ENCODE peak calls at places on chromosomes 11 and 22, in nine cellular contexts. C, E, G, Y, I, A, W, X and D are unnamed samples.

GRCh38 chr11:109641549-109641948 is 219.6 kb downstream of the C11orf87 start:
- DNase-seq in C (peak; percentile 1), E (no peak), G (peak; percentile 32), Y (no peak), I (no peak), A (peak; percentile 1), W (peak; percentile 82), X (no peak), D (no peak)

GRCh38 chr11:26297179-26297970 is 34.6 kb upstream of the ANO3 start:
- DNase-seq in C (peak; percentile 39), E (no peak), G (peak; percentile 64), Y (no peak), I (peak; percentile 29), A (peak; percentile 91), W (peak; percentile 61), X (peak; percentile 22), D (peak; percentile 43)

GRCh38 chr22:44338906-44339305 is 26.2 kb upstream of the SHISAL1 start:
- DNase-seq in C (no peak), E (peak; percentile 79), G (no peak), Y (no peak), I (no peak), A (no peak), W (no peak), X (no peak), D (no peak)

GRCh38 chr11:130549393-130549999 is 101.1 kb downstream of the ADAMTS15 start:
- DNase-seq in C (no peak), E (no peak), G (no peak), Y (no peak), I (no peak), A (peak; percentile 59), W (no peak), X (no peak), D (no peak)

GRCh38 chr11:134119094-134119493 is 50.2 kb downstream of the JAM3 start:
- DNase-seq in C (peak; percentile 67), E (no peak), G (no peak), Y (no peak), I (no peak), A (peak; percentile 71), W (no peak), X (no peak), D (no peak)

GRCh38 chr22:41123151-41123550 is 30.8 kb downstream of the EP300 start:
- DNase-seq in C (no peak), E (no peak), G (no peak), Y (no peak), I (no peak), A (no peak), W (no peak), X (no peak), D (no peak)

GRCh38 chr22:50626314-50626855 is 1.6 kb downstream of the ARSA start:
- DNase-seq in C (no peak), E (peak; percentile 24), G (no peak), Y (no peak), I (no peak), A (no peak), W (no peak), X (no peak), D (no peak)

GRCh38 chr11:67264260-67264659 is 2.0 kb upstream of the GRK2 start:
- DNase-seq in C (no peak), E (no peak), G (no peak), Y (no peak), I (no peak), A (no peak), W (no peak), X (no peak), D (no peak)

GRCh38 chr11:13261600-13262061 is 16.0 kb upstream of the BMAL1 start:
- DNase-seq in C (peak; percentile 26), E (no peak), G (no peak), Y (no peak), I (no peak), A (peak; percentile 80), W (no peak), X (peak; percentile 47), D (peak; percentile 88)

GRCh38 chr11:118634435-118635236 is 27.2 kb downstream of the PHLDB1 start:
- DNase-seq in C (no peak), E (peak; percentile 90), G (no peak), Y (no peak), I (peak; percentile 92), A (peak; percentile 78), W (peak; percentile 90), X (no peak), D (no peak)

GRCh38 chr11:67405688-67406339 is 1.9 kb downstream of the TBC1D10C start:
- DNase-seq in C (no peak), E (no peak), G (no peak), Y (no peak), I (no peak), A (no peak), W (no peak), X (no peak), D (no peak)

GRCh38 chr11:116678887-116679286 is 93.9 kb downstream of the BUD13 start:
- DNase-seq in C (no peak), E (no peak), G (no peak), Y (no peak), I (no peak), A (no peak), W (no peak), X (no peak), D (no peak)

GRCh38 chr11:124623861-124624525 is 1.3 kb downstream of the TBRG1 start:
- DNase-seq in C (no peak), E (no peak), G (no peak), Y (no peak), I (no peak), A (peak; percentile 17), W (no peak), X (no peak), D (no peak)

GRCh38 chr11:62787005-62787759 is at the start of gene TMEM179B:
- DNase-seq in C (peak; percentile 93), E (peak; percentile 100), G (peak; percentile 98), Y (peak; percentile 95), I (peak; percentile 99), A (peak; percentile 97), W (peak; percentile 100), X (peak; percentile 99), D (peak; percentile 69)
- TF ChIP-seq CTCF in C (peak; percentile 70), E (no peak), G (peak; percentile 78), Y (peak; percentile 80), I (peak; percentile 90), A (peak; percentile 58), W (peak; percentile 67), X (no peak), D (peak; percentile 63)

GRCh38 chr22:42645938-42646568 is 3.1 kb downstream of the CYB5R3 start:
- DNase-seq in C (no peak), E (peak; percentile 70), G (no peak), Y (no peak), I (no peak), A (no peak), W (no peak), X (no peak), D (no peak)

GRCh38 chr22:42645341-42645937 is 3.8 kb downstream of the CYB5R3 start:
- DNase-seq in C (no peak), E (peak; percentile 44), G (no peak), Y (no peak), I (no peak), A (no peak), W (no peak), X (no peak), D (no peak)

GRCh38 chr22:42648368-42649260 is 578 bp downstream of the CYB5R3 start:
- DNase-seq in C (no peak), E (peak; percentile 79), G (peak; percentile 62), Y (peak; percentile 64), I (peak; percentile 56), A (peak; percentile 38), W (no peak), X (peak; percentile 38), D (no peak)

GRCh38 chr22:42648017-42648367 is 1.2 kb downstream of the CYB5R3 start:
- DNase-seq in C (no peak), E (no peak), G (no peak), Y (no peak), I (no peak), A (no peak), W (no peak), X (no peak), D (no peak)

GRCh38 chr22:42646569-42647525 is 2.3 kb downstream of the CYB5R3 start:
- DNase-seq in C (no peak), E (peak; percentile 91), G (no peak), Y (no peak), I (peak; percentile 79), A (no peak), W (peak; percentile 49), X (peak; percentile 58), D (no peak)
- H3K4me3 ChIP-seq in C (no peak overlapping the region), E (peak overlapping the region; percentile 32), G (no peak overlapping the region), Y (no peak overlapping the region), I (no peak overlapping the region), A (no peak overlapping the region), W (no peak overlapping the region), X (no peak overlapping the region), D (peak overlapping the region; percentile 37)

GRCh38 chr22:28952857-28953256 is 69.5 kb downstream of the ZNRF3 start:
- DNase-seq in C (peak; percentile 37), E (no peak), G (no peak), Y (no peak), I (no peak), A (peak; percentile 44), W (no peak), X (no peak), D (no peak)

GRCh38 chr22:28951530-28951929 is 68.2 kb downstream of the ZNRF3 start:
- DNase-seq in C (no peak), E (no peak), G (no peak), Y (no peak), I (no peak), A (no peak), W (no peak), X (no peak), D (no peak)

GRCh38 chr22:28953399-28953798 is 70.0 kb downstream of the ZNRF3 start:
- DNase-seq in C (no peak), E (no peak), G (no peak), Y (no peak), I (no peak), A (no peak), W (no peak), X (no peak), D (no peak)

GRCh38 chr22:28950567-28951411 is 67.4 kb downstream of the ZNRF3 start:
- DNase-seq in C (no peak), E (no peak), G (no peak), Y (no peak), I (no peak), A (no peak), W (no peak), X (no peak), D (no peak)

DNA sequence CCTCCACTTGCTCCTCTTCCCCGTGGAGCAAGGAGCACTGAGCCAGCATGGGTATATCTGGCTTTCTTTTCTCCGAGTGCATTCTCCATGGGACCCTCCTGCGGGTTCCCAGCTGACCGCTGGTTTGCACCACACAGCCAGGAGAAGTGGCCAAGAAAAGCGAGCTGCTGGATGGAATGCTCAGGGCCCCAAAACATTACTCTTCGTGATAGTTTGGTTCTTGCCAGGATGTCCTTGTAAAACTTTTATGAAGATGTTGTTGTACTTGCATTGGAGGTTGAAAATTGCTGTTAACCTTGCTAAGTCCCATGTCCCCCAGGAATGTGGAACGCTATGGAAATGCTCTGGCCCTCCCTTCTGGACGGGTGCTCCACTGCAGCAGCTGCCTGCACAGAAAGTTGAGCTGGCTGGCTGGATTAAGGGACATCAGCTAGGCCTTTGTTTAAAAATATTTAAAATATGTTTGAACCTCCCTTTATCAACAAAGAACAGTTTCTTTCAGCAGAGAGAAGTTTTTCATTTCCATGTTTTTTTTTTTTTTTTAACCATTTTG is 68.7 kb downstream of the ZNRF3 start:
- DNase-seq in C (no peak), E (no peak), G (no peak), Y (no peak), I (no peak), A (peak; percentile 46), W (no peak), X (no peak), D (no peak)
- TF ChIP-seq CTCF in C (no peak), E (no peak), G (no peak), Y (no peak), I (peak; percentile 15), A (peak; percentile 30), W (peak; percentile 13), X (no peak), D (peak; percentile 23)

GRCh38 chr11:64317325-64317960 is at the start of gene TRMT112:
- DNase-seq in C (peak; percentile 92), E (peak; percentile 98), G (peak; percentile 100), Y (peak; percentile 93), I (peak; percentile 99), A (peak; percentile 97), W (peak; percentile 99), X (peak; percentile 99), D (peak; percentile 98)
- H3K4me3 ChIP-seq in C (peak within 1 kb of the TSS; percentile 90), E (peak within 1 kb of the TSS; percentile 69), G (peak within 1 kb of the TSS; percentile 99), Y (peak within 1 kb of the TSS; percentile 97), I (peak within 1 kb of the TSS; percentile 94), A (peak within 1 kb of the TSS; percentile 75), W (peak within 1 kb of the TSS; percentile 60), X (peak within 1 kb of the TSS; percentile 72), D (peak within 1 kb of the TSS; percentile 97)